ENCODE peak calls at places on chromosomes 6 and 20, in four cellular contexts. F is T-helper 2 cell, Q is NCI-H1092 treated with DMSO at 0.1 percent for 48 hours, U is IMR-90. J is an unnamed sample.

GRCh38 chr20:38723069-38723981 is 961 bp upstream of the SLC32A1 start:
- DNase-seq in F (no peak), Q (peak; percentile 12), U (no peak), J (no peak)

GRCh38 chr20:40532103-40532502 is 156.9 kb downstream of the MAFB start:
- DNase-seq in F (no peak), Q (no peak), U (no peak), J (no peak)

GRCh38 chr6:82169138-82169876 is 78.2 kb downstream of the IBTK start:
- DNase-seq in F (no peak), Q (no peak), U (no peak), J (no peak)

GRCh38 chr6:106886444-106886843 is 88.1 kb downstream of the CD24 start:
- DNase-seq in F (no peak), Q (no peak), U (no peak), J (no peak)

GRCh38 chr6:32416031-32416430 is 9.1 kb upstream of the BTNL2 start:
- DNase-seq in F (no peak), Q (no peak), U (no peak), J (no peak)

GRCh38 chr6:17418281-17419188 is 25.1 kb downstream of the CAP2 start:
- DNase-seq in F (no peak), Q (no peak), U (peak; percentile 53), J (no peak)

GRCh38 chr6:144955853-144956252 is 670.7 kb downstream of the UTRN start:
- DNase-seq in F (no peak), Q (no peak), U (peak; percentile 78), J (no peak)

GRCh38 chr6:6925391-6926164 is 182.2 kb upstream of the RREB1 start:
- DNase-seq in F (no peak), Q (no peak), U (peak; percentile 20), J (no peak)

GRCh38 chr6:162750776-162751175 is 23.0 kb downstream of the PACRG start:
- DNase-seq in F (no peak), Q (no peak), U (peak; percentile 2), J (no peak)

GRCh38 chr6:27765028-27765427 is 147.2 kb downstream of the OR2B2 start:
- DNase-seq in F (no peak), Q (no peak), U (no peak), J (no peak)

GRCh38 chr20:35145141-35145564 is 2.0 kb downstream of the EDEM2 start:
- DNase-seq in F (no peak), Q (peak; percentile 38), U (peak; percentile 72), J (no peak)

GRCh38 chr20:56924316-56924975 is 295.3 kb downstream of the TFAP2C start:
- DNase-seq in F (no peak), Q (no peak), U (no peak), J (no peak)

GRCh38 chr6:158377866-158378265 is 65.6 kb downstream of the TULP4 start:
- DNase-seq in F (no peak), Q (no peak), U (peak; percentile 77), J (no peak)

GRCh38 chr6:31734703-31735500 is 1.4 kb downstream of the CLIC1 start:
- DNase-seq in F (peak; percentile 41), Q (peak; percentile 13), U (peak; percentile 59), J (peak; percentile 91)

GRCh38 chr6:110664933-110665332 is 150.3 kb downstream of the CDK19 start:
- DNase-seq in F (no peak), Q (no peak), U (peak; percentile 53), J (no peak)